ENCODE peak calls at places on chromosome 3, in ten cellular contexts. One of them, this sample, is unnamed.

GRCh38 chr3:19775744-19776143 is 158.3 kb downstream of the EFHB start:
- DNase-seq in brain microvascular endothelial cell: no peak
- DNase-seq in Panc1: no peak
- DNase-seq in GM12878: no peak
- DNase-seq in tibial artery: no peak
- DNase-seq in SJCRH30: no peak
- DNase-seq in aorta: no peak
- DNase-seq in heart left ventricle: no peak
- DNase-seq in mammary epithelial cell: no peak
- DNase-seq in testis: no peak
- DNase-seq in this sample: no peak

GRCh38 chr3:38267689-38268477 is 2.3 kb downstream of the SLC22A13 start:
- DNase-seq in heart left ventricle: no peak
- DNase-seq in Panc1: no peak
- DNase-seq in aorta: no peak
- DNase-seq in SJCRH30: no peak
- DNase-seq in testis: no peak
- DNase-seq in GM12878: no peak
- DNase-seq in brain microvascular endothelial cell: no peak
- DNase-seq in mammary epithelial cell: no peak
- DNase-seq in tibial artery: no peak
- DNase-seq in this sample: no peak

GRCh38 chr3:178318957-178319528 is 217.2 kb upstream of the KCNMB2 start:
- DNase-seq in Panc1: no peak
- DNase-seq in tibial artery: no peak
- DNase-seq in testis: no peak
- DNase-seq in SJCRH30: no peak
- DNase-seq in GM12878: no peak
- DNase-seq in brain microvascular endothelial cell: peak; percentile 33
- DNase-seq in heart left ventricle: no peak
- DNase-seq in aorta: no peak
- DNase-seq in mammary epithelial cell: no peak
- DNase-seq in this sample: no peak

GRCh38 chr3:27532931-27533607 is 48.9 kb upstream of the SLC4A7 start:
- DNase-seq in GM12878: no peak
- DNase-seq in testis: no peak
- DNase-seq in brain microvascular endothelial cell: no peak
- DNase-seq in heart left ventricle: no peak
- DNase-seq in mammary epithelial cell: peak; percentile 79
- DNase-seq in Panc1: no peak
- DNase-seq in SJCRH30: no peak
- DNase-seq in tibial artery: no peak
- DNase-seq in aorta: no peak
- DNase-seq in this sample: no peak

GRCh38 chr3:157785071-157785826 is 282.0 kb upstream of the VEPH1 start:
- DNase-seq in SJCRH30: peak; percentile 79
- DNase-seq in mammary epithelial cell: peak; percentile 82
- DNase-seq in heart left ventricle: no peak
- DNase-seq in Panc1: peak; percentile 61
- DNase-seq in tibial artery: no peak
- DNase-seq in GM12878: no peak
- DNase-seq in testis: no peak
- DNase-seq in aorta: no peak
- DNase-seq in brain microvascular endothelial cell: peak; percentile 86
- DNase-seq in this sample: no peak

GRCh38 chr3:10554746-10555145 is 49.4 kb upstream of the ATP2B2 start:
- DNase-seq in testis: no peak
- DNase-seq in tibial artery: no peak
- DNase-seq in aorta: peak; percentile 59
- DNase-seq in GM12878: no peak
- DNase-seq in heart left ventricle: no peak
- DNase-seq in Panc1: no peak
- DNase-seq in brain microvascular endothelial cell: no peak
- DNase-seq in mammary epithelial cell: no peak
- DNase-seq in SJCRH30: no peak
- DNase-seq in this sample: no peak

GRCh38 chr3:56812749-56813655 is 11.3 kb upstream of the ARHGEF3 start:
- DNase-seq in heart left ventricle: no peak
- DNase-seq in tibial artery: no peak
- DNase-seq in Panc1: no peak
- DNase-seq in GM12878: no peak
- DNase-seq in SJCRH30: peak; percentile 13
- DNase-seq in testis: no peak
- DNase-seq in mammary epithelial cell: peak; percentile 65
- DNase-seq in aorta: no peak
- DNase-seq in brain microvascular endothelial cell: peak; percentile 40
- DNase-seq in this sample: no peak

GRCh38 chr3:158522737-158523136 is 48.3 kb upstream of the MLF1 start:
- DNase-seq in mammary epithelial cell: peak; percentile 51
- DNase-seq in Panc1: no peak
- DNase-seq in aorta: no peak
- DNase-seq in brain microvascular endothelial cell: no peak
- DNase-seq in SJCRH30: no peak
- DNase-seq in heart left ventricle: no peak
- DNase-seq in testis: no peak
- DNase-seq in tibial artery: no peak
- DNase-seq in GM12878: no peak
- DNase-seq in this sample: no peak

GRCh38 chr3:139937674-139938279 is 2.8 kb downstream of the CLSTN2 start:
- DNase-seq in GM12878: no peak
- DNase-seq in heart left ventricle: peak; percentile 29
- DNase-seq in brain microvascular endothelial cell: peak; percentile 53
- DNase-seq in Panc1: peak; percentile 17
- DNase-seq in testis: peak; percentile 66
- DNase-seq in tibial artery: no peak
- DNase-seq in SJCRH30: peak; percentile 74
- DNase-seq in mammary epithelial cell: peak; percentile 31
- DNase-seq in aorta: no peak
- DNase-seq in this sample: no peak

GRCh38 chr3:112671930-112672715 is 31.2 kb upstream of the CCDC80 start:
- DNase-seq in testis: no peak
- DNase-seq in Panc1: no peak
- DNase-seq in mammary epithelial cell: peak; percentile 50
- DNase-seq in brain microvascular endothelial cell: peak; percentile 92
- DNase-seq in SJCRH30: peak; percentile 50
- DNase-seq in tibial artery: no peak
- DNase-seq in aorta: no peak
- DNase-seq in heart left ventricle: no peak
- DNase-seq in GM12878: no peak
- DNase-seq in this sample: no peak

GRCh38 chr3:162492446-162493081 is 996.0 kb downstream of the OTOL1 start:
- DNase-seq in aorta: no peak
- DNase-seq in Panc1: no peak
- DNase-seq in brain microvascular endothelial cell: peak; percentile 58
- DNase-seq in testis: no peak
- DNase-seq in SJCRH30: peak; percentile 70
- DNase-seq in GM12878: no peak
- DNase-seq in mammary epithelial cell: peak; percentile 5
- DNase-seq in tibial artery: no peak
- DNase-seq in heart left ventricle: no peak
- DNase-seq in this sample: no peak

GRCh38 chr3:55434789-55435188 is 52.3 kb downstream of the WNT5A start:
- DNase-seq in Panc1: peak; percentile 2
- DNase-seq in aorta: no peak
- DNase-seq in tibial artery: no peak
- DNase-seq in testis: no peak
- DNase-seq in brain microvascular endothelial cell: peak; percentile 12
- DNase-seq in mammary epithelial cell: peak; percentile 28
- DNase-seq in heart left ventricle: no peak
- DNase-seq in GM12878: no peak
- DNase-seq in SJCRH30: peak; percentile 69
- DNase-seq in this sample: no peak

GRCh38 chr3:185498503-185499396 is at the start of gene TMEM41A:
- DNase-seq in heart left ventricle: peak; percentile 96
- DNase-seq in mammary epithelial cell: peak; percentile 88
- DNase-seq in tibial artery: peak; percentile 96
- DNase-seq in GM12878: peak; percentile 53
- DNase-seq in aorta: peak; percentile 98
- DNase-seq in Panc1: no peak
- DNase-seq in testis: peak; percentile 96
- DNase-seq in SJCRH30: peak; percentile 89
- DNase-seq in brain microvascular endothelial cell: peak; percentile 93
- DNase-seq in this sample: peak; percentile 97
- H3K27ac ChIP-seq in heart left ventricle: peak within 1 kb of the TSS; percentile 74
- H3K27ac ChIP-seq in mammary epithelial cell: peak within 1 kb of the TSS; percentile 78
- H3K27ac ChIP-seq in tibial artery: peak within 1 kb of the TSS; percentile 78
- H3K27ac ChIP-seq in GM12878: peak within 1 kb of the TSS; percentile 87
- H3K27ac ChIP-seq in aorta: no peak within 1 kb of the TSS
- H3K27ac ChIP-seq in Panc1: peak within 1 kb of the TSS; percentile 86
- H3K27ac ChIP-seq in testis: peak within 1 kb of the TSS; percentile 85
- H3K27ac ChIP-seq in SJCRH30: peak within 1 kb of the TSS; percentile 41
- H3K27ac ChIP-seq in brain microvascular endothelial cell: peak within 1 kb of the TSS; percentile 28
- H3K27ac ChIP-seq in this sample: peak within 1 kb of the TSS; percentile 79

GRCh38 chr3:11996500-11996899 is 7.7 kb upstream of the SYN2 start:
- DNase-seq in tibial artery: no peak
- DNase-seq in brain microvascular endothelial cell: no peak
- DNase-seq in heart left ventricle: no peak
- DNase-seq in Panc1: no peak
- DNase-seq in SJCRH30: no peak
- DNase-seq in GM12878: no peak
- DNase-seq in mammary epithelial cell: no peak
- DNase-seq in testis: no peak
- DNase-seq in aorta: no peak
- DNase-seq in this sample: no peak
- H3K27ac ChIP-seq in tibial artery: no peak overlapping the region
- H3K27ac ChIP-seq in brain microvascular endothelial cell: no peak overlapping the region
- H3K27ac ChIP-seq in heart left ventricle: no peak overlapping the region
- H3K27ac ChIP-seq in Panc1: no peak overlapping the region
- H3K27ac ChIP-seq in SJCRH30: no peak overlapping the region
- H3K27ac ChIP-seq in GM12878: no peak overlapping the region
- H3K27ac ChIP-seq in mammary epithelial cell: no peak overlapping the region
- H3K27ac ChIP-seq in testis: no peak overlapping the region
- H3K27ac ChIP-seq in aorta: no peak overlapping the region
- H3K27ac ChIP-seq in this sample: no peak overlapping the region

GRCh38 chr3:149459491-149460057 is 14.9 kb upstream of the TM4SF4 start:
- DNase-seq in Panc1: no peak
- DNase-seq in mammary epithelial cell: no peak
- DNase-seq in SJCRH30: no peak
- DNase-seq in GM12878: no peak
- DNase-seq in tibial artery: no peak
- DNase-seq in heart left ventricle: no peak
- DNase-seq in brain microvascular endothelial cell: no peak
- DNase-seq in testis: no peak
- DNase-seq in aorta: no peak
- DNase-seq in this sample: no peak
- H3K27ac ChIP-seq in Panc1: no peak overlapping the region
- H3K27ac ChIP-seq in mammary epithelial cell: no peak overlapping the region
- H3K27ac ChIP-seq in SJCRH30: no peak overlapping the region
- H3K27ac ChIP-seq in GM12878: no peak overlapping the region
- H3K27ac ChIP-seq in tibial artery: peak overlapping the region; percentile 71
- H3K27ac ChIP-seq in heart left ventricle: peak overlapping the region; percentile 51
- H3K27ac ChIP-seq in brain microvascular endothelial cell: no peak overlapping the region
- H3K27ac ChIP-seq in testis: no peak overlapping the region
- H3K27ac ChIP-seq in aorta: peak overlapping the region; percentile 30
- H3K27ac ChIP-seq in this sample: no peak overlapping the region

GRCh38 chr3:190306026-190306425 is 16.2 kb downstream of the CLDN1 start:
- DNase-seq in tibial artery: no peak
- DNase-seq in mammary epithelial cell: no peak
- DNase-seq in SJCRH30: no peak
- DNase-seq in heart left ventricle: no peak
- DNase-seq in GM12878: no peak
- DNase-seq in Panc1: no peak
- DNase-seq in brain microvascular endothelial cell: no peak
- DNase-seq in aorta: no peak
- DNase-seq in testis: no peak
- DNase-seq in this sample: no peak

GRCh38 chr3:190305406-190305805 is 16.8 kb downstream of the CLDN1 start:
- DNase-seq in GM12878: no peak
- DNase-seq in tibial artery: no peak
- DNase-seq in Panc1: no peak
- DNase-seq in mammary epithelial cell: peak; percentile 65
- DNase-seq in testis: no peak
- DNase-seq in heart left ventricle: no peak
- DNase-seq in SJCRH30: no peak
- DNase-seq in aorta: no peak
- DNase-seq in brain microvascular endothelial cell: peak; percentile 52
- DNase-seq in this sample: no peak

GRCh38 chr3:190307164-190307545 is 15.1 kb downstream of the CLDN1 start:
- DNase-seq in Panc1: no peak
- DNase-seq in GM12878: no peak
- DNase-seq in testis: no peak
- DNase-seq in aorta: no peak
- DNase-seq in SJCRH30: no peak
- DNase-seq in mammary epithelial cell: no peak
- DNase-seq in heart left ventricle: no peak
- DNase-seq in tibial artery: no peak
- DNase-seq in brain microvascular endothelial cell: no peak
- DNase-seq in this sample: no peak

GRCh38 chr3:190308154-190308553 is 14.1 kb downstream of the CLDN1 start:
- DNase-seq in testis: no peak
- DNase-seq in SJCRH30: no peak
- DNase-seq in Panc1: no peak
- DNase-seq in GM12878: no peak
- DNase-seq in tibial artery: no peak
- DNase-seq in brain microvascular endothelial cell: no peak
- DNase-seq in mammary epithelial cell: no peak
- DNase-seq in heart left ventricle: no peak
- DNase-seq in aorta: no peak
- DNase-seq in this sample: no peak

GRCh38 chr3:190306513-190307163 is 15.6 kb downstream of the CLDN1 start:
- DNase-seq in Panc1: no peak
- DNase-seq in heart left ventricle: no peak
- DNase-seq in aorta: no peak
- DNase-seq in mammary epithelial cell: peak; percentile 86
- DNase-seq in GM12878: no peak
- DNase-seq in SJCRH30: no peak
- DNase-seq in tibial artery: no peak
- DNase-seq in brain microvascular endothelial cell: no peak
- DNase-seq in testis: no peak
- DNase-seq in this sample: no peak
- H3K27ac ChIP-seq in Panc1: peak overlapping the region; percentile 32
- H3K27ac ChIP-seq in heart left ventricle: no peak overlapping the region
- H3K27ac ChIP-seq in aorta: no peak overlapping the region
- H3K27ac ChIP-seq in mammary epithelial cell: no peak overlapping the region
- H3K27ac ChIP-seq in GM12878: no peak overlapping the region
- H3K27ac ChIP-seq in SJCRH30: no peak overlapping the region
- H3K27ac ChIP-seq in tibial artery: no peak overlapping the region
- H3K27ac ChIP-seq in brain microvascular endothelial cell: no peak overlapping the region
- H3K27ac ChIP-seq in testis: no peak overlapping the region
- H3K27ac ChIP-seq in this sample: peak overlapping the region; percentile 69

DNA sequence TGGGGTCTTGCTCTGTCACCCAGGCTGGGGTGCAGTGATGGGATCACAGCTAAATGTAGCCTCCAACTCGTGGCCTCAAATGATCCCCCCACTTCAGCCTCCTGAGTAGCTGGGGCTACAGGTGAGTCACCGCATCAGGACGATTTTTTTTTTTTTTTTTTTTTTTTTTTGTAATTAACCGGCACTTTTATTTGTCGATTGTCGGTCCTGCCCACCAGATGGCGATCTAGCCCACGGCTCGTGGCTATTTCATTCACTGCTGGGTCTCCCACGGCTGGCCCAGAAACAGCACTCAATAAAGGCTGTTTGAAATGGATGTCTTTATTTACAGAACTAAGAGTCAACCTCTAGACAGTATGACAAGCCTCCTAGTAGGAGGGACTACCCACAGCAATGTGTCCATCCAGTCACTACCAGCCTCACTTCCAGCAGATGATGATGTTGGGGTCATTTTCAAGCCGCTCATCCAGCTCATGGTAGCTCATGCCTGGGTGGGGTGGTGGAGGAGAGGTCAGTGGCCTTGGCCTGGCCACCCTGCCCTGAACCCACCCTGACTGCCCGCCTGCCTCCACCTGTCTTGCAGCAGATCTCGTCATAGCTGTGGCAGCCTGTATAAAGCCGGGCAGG is 1.8 kb upstream of the ZMYND10 start:
- DNase-seq in testis: peak; percentile 79
- DNase-seq in tibial artery: no peak
- DNase-seq in GM12878: no peak
- DNase-seq in aorta: peak; percentile 90
- DNase-seq in SJCRH30: peak; percentile 78
- DNase-seq in Panc1: no peak
- DNase-seq in heart left ventricle: peak; percentile 74
- DNase-seq in brain microvascular endothelial cell: peak; percentile 49
- DNase-seq in mammary epithelial cell: peak; percentile 62
- DNase-seq in this sample: no peak
- H3K27ac ChIP-seq in testis: no peak overlapping the region
- H3K27ac ChIP-seq in tibial artery: no peak overlapping the region
- H3K27ac ChIP-seq in GM12878: no peak overlapping the region
- H3K27ac ChIP-seq in aorta: no peak overlapping the region
- H3K27ac ChIP-seq in SJCRH30: no peak overlapping the region
- H3K27ac ChIP-seq in Panc1: no peak overlapping the region
- H3K27ac ChIP-seq in heart left ventricle: no peak overlapping the region
- H3K27ac ChIP-seq in brain microvascular endothelial cell: no peak overlapping the region
- H3K27ac ChIP-seq in mammary epithelial cell: no peak overlapping the region
- H3K27ac ChIP-seq in this sample: no peak overlapping the region